ENCODE peak calls at places on chromosome 15, in ten cellular contexts. Q, S, T, J, K, I, C, U, W and H are unnamed samples.

GRCh38 chr15:80234883-80235282 is 17.1 kb downstream of the CTXND1 start:
- DNase-seq in J (no peak), W (no peak), C (no peak), U (no peak), I (no peak), Q (no peak), T (peak; percentile 46), K (peak; percentile 7), S (peak; percentile 11), H (peak; percentile 21)

GRCh38 chr15:51331141-51331540 is 7.3 kb downstream of the CYP19A1 start:
- DNase-seq in I (no peak), Q (peak; percentile 66), S (no peak), K (no peak), W (no peak), J (no peak), C (no peak), U (no peak), T (no peak), H (no peak)

GRCh38 chr15:60651734-60652141 is 172.8 kb upstream of the ICE2 start:
- DNase-seq in Q (no peak), T (no peak), I (no peak), U (no peak), S (no peak), K (no peak), W (no peak), C (no peak), J (no peak), H (no peak)

GRCh38 chr15:66715181-66715624 is 13.2 kb downstream of the SMAD6 start:
- DNase-seq in K (no peak), C (no peak), J (no peak), W (no peak), I (no peak), Q (no peak), S (no peak), U (no peak), T (no peak), H (no peak)

GRCh38 chr15:41772720-41773331 is 1.5 kb upstream of the MAPKBP1 start:
- DNase-seq in W (no peak), I (peak; percentile 60), U (no peak), Q (peak; percentile 59), K (peak; percentile 43), C (peak; percentile 74), T (peak; percentile 74), J (peak; percentile 25), S (peak; percentile 32), H (peak; percentile 50)

GRCh38 chr15:69951511-69952209 is 146.1 kb downstream of the TLE3 start:
- DNase-seq in T (no peak), Q (no peak), I (no peak), C (no peak), K (no peak), W (no peak), J (peak; percentile 67), U (no peak), S (no peak), H (no peak)

GRCh38 chr15:67110400-67110799 is 45.0 kb downstream of the SMAD3 start:
- DNase-seq in S (no peak), I (no peak), C (no peak), W (no peak), T (no peak), K (no peak), U (no peak), J (no peak), Q (no peak), H (no peak)

GRCh38 chr15:75775296-75776074 is 62.8 kb upstream of the CSPG4 start:
- DNase-seq in K (no peak), C (no peak), T (no peak), U (no peak), S (no peak), I (no peak), J (peak; percentile 22), W (no peak), Q (no peak), H (no peak)

GRCh38 chr15:58472821-58473581 is 41.2 kb downstream of the LIPC start:
- DNase-seq in C (no peak), Q (no peak), S (peak; percentile 15), T (peak; percentile 76), K (peak; percentile 14), J (no peak), U (no peak), W (no peak), I (no peak), H (peak; percentile 53)

GRCh38 chr15:29774900-29775299 is 47.4 kb downstream of the TJP1 start:
- DNase-seq in C (peak; percentile 84), I (no peak), T (no peak), K (no peak), J (no peak), U (no peak), Q (peak; percentile 66), S (no peak), W (no peak), H (no peak)

GRCh38 chr15:74156678-74157411 is 16.7 kb upstream of the ISLR start:
- DNase-seq in W (no peak), S (no peak), T (peak; percentile 17), Q (no peak), I (no peak), J (peak; percentile 44), K (no peak), C (no peak), U (no peak), H (no peak)

GRCh38 chr15:43249699-43250203 is 17.0 kb downstream of the TGM5 start:
- DNase-seq in J (no peak), T (peak; percentile 19), U (peak; percentile 84), C (no peak), W (no peak), K (no peak), Q (peak; percentile 87), I (no peak), S (no peak), H (no peak)

GRCh38 chr15:69232144-69232543 is 66.6 kb upstream of the PAQR5 start:
- DNase-seq in S (no peak), Q (no peak), C (no peak), J (no peak), T (no peak), I (no peak), W (no peak), U (no peak), K (no peak), H (no peak)

GRCh38 chr15:85336870-85337269 is 43.5 kb upstream of the AKAP13 start:
- DNase-seq in U (no peak), C (no peak), S (no peak), T (no peak), Q (no peak), W (no peak), J (no peak), K (no peak), I (no peak), H (no peak)

GRCh38 chr15:99315636-99316035 is 64.4 kb downstream of the LRRC28 start:
- DNase-seq in U (no peak), K (no peak), I (no peak), C (no peak), T (no peak), J (no peak), S (no peak), Q (no peak), W (no peak), H (no peak)

GRCh38 chr15:89817701-89818280 is 3.1 kb upstream of the ANPEP start:
- DNase-seq in I (no peak), K (no peak), T (no peak), C (no peak), Q (peak; percentile 31), S (no peak), J (no peak), U (no peak), W (no peak), H (no peak)

GRCh38 chr15:71532994-71533393 is 277.4 kb upstream of the NR2E3 start:
- DNase-seq in K (no peak), I (no peak), Q (peak; percentile 15), S (no peak), T (no peak), W (no peak), J (peak; percentile 14), C (peak; percentile 8), U (peak; percentile 22), H (no peak)

GRCh38 chr15:48579945-48580671 is 65.4 kb downstream of the FBN1 start:
- DNase-seq in I (no peak), W (no peak), C (no peak), K (no peak), U (no peak), S (no peak), Q (no peak), J (no peak), T (no peak), H (no peak)

GRCh38 chr15:49902791-49903481 is 216.1 kb downstream of the ATP8B4 start:
- DNase-seq in C (peak; percentile 58), Q (peak; percentile 12), I (no peak), J (no peak), W (no peak), U (no peak), K (no peak), T (no peak), S (no peak), H (no peak)

GRCh38 chr15:47331796-47332480 is 385.4 kb upstream of the SEMA6D start:
- DNase-seq in T (no peak), C (peak; percentile 88), J (peak; percentile 60), I (no peak), S (no peak), K (no peak), Q (no peak), U (no peak), W (no peak), H (no peak)

GRCh38 chr15:51379390-51379789 is 37.9 kb downstream of the GLDN start:
- DNase-seq in T (no peak), C (no peak), Q (no peak), W (no peak), J (no peak), I (no peak), K (no peak), U (no peak), S (no peak), H (no peak)

GRCh38 chr15:70701891-70702568 is 61.3 kb downstream of the UACA start:
- DNase-seq in S (no peak), Q (peak; percentile 52), K (no peak), J (no peak), C (peak; percentile 21), W (no peak), U (peak; percentile 61), T (no peak), I (no peak), H (no peak)

GRCh38 chr15:49145651-49146609 is 9.5 kb downstream of the COPS2 start:
- DNase-seq in U (no peak), I (peak; percentile 13), C (peak; percentile 51), J (no peak), T (peak; percentile 58), K (no peak), Q (peak; percentile 73), S (no peak), W (no peak), H (peak; percentile 10)

GRCh38 chr15:68561146-68561545 is 17.6 kb upstream of the CORO2B start:
- DNase-seq in Q (no peak), J (no peak), C (no peak), S (no peak), W (no peak), K (no peak), U (no peak), T (no peak), I (no peak), H (no peak)

GRCh38 chr15:87752250-87752951 is 504.1 kb downstream of the NTRK3 start:
- DNase-seq in J (peak; percentile 13), U (peak; percentile 96), I (no peak), S (no peak), C (peak; percentile 13), T (no peak), K (no peak), Q (peak; percentile 86), W (no peak), H (no peak)